ENCODE peak calls at places on chromosomes 5 and 9, in four cellular contexts. Z is COR-L47; Q is activated CD8-positive, alpha-beta memory T cell treated with anti-CD3 and anti-CD28 coated beads for 4 hours; F is NCI-H1048. I is an unnamed sample.

GRCh38 chr9:6049798-6050197 is 34.4 kb upstream of the RANBP6 start:
- DNase-seq in Q (no peak), F (no peak), Z (no peak), I (no peak)

GRCh38 chr9:117074782-117075510 is 339.9 kb downstream of the ASTN2 start:
- DNase-seq in F (no peak), Z (no peak), Q (no peak), I (no peak)

GRCh38 chr9:92736816-92737606 is 27.6 kb downstream of the BICD2 start:
- DNase-seq in Z (no peak), F (no peak), Q (no peak), I (peak; percentile 53)

GRCh38 chr9:109270971-109271900 is 49.6 kb downstream of the EPB41L4B start:
- DNase-seq in Z (no peak), Q (no peak), F (no peak), I (no peak)

GRCh38 chr5:56279979-56280378 is 46.8 kb upstream of the ANKRD55 start:
- DNase-seq in Q (no peak), Z (no peak), F (no peak), I (peak; percentile 20)

GRCh38 chr5:7053125-7053524 is 339.9 kb downstream of the TENT4A start:
- DNase-seq in Z (no peak), F (no peak), Q (no peak), I (no peak)

GRCh38 chr9:126692041-126692758 is 78.5 kb downstream of the LMX1B start:
- DNase-seq in F (no peak), Q (no peak), Z (no peak), I (no peak)

GRCh38 chr9:131552030-131552429 is 6.7 kb downstream of the PRRT1B start:
- DNase-seq in F (no peak), Z (no peak), Q (no peak), I (no peak)

GRCh38 chr5:41808294-41808693 is 61.9 kb downstream of the OXCT1 start:
- DNase-seq in Q (no peak), Z (no peak), F (no peak), I (no peak)

GRCh38 chr5:67581203-67581602 is 384.6 kb upstream of the CD180 start:
- DNase-seq in Q (no peak), F (no peak), Z (no peak), I (no peak)

GRCh38 chr5:96703384-96703910 is 41.3 kb downstream of the CAST start:
- DNase-seq in F (no peak), Q (no peak), Z (no peak), I (no peak)

GRCh38 chr5:65722575-65723424 is 795 bp downstream of the NLN start:
- DNase-seq in F (peak; percentile 10), Z (peak; percentile 65), Q (no peak), I (peak; percentile 20)

GRCh38 chr5:136033244-136033643 is 4.5 kb downstream of the TGFBI start:
- DNase-seq in Z (no peak), Q (no peak), F (no peak), I (no peak)

GRCh38 chr9:113219972-113220371 is 1.1 kb downstream of the FKBP15 start:
- DNase-seq in Z (no peak), F (no peak), Q (no peak), I (no peak)

GRCh38 chr5:157543825-157544622 is 31.6 kb downstream of the ADAM19 start:
- DNase-seq in Z (no peak), Q (no peak), F (no peak), I (no peak)

GRCh38 chr9:74681901-74682300 is 184.8 kb downstream of the RORB start:
- DNase-seq in F (no peak), Q (no peak), Z (no peak), I (no peak)

GRCh38 chr9:97923529-97924108 is 1.3 kb upstream of the TRMO start:
- DNase-seq in F (peak; percentile 24), Q (peak; percentile 43), Z (peak; percentile 86), I (peak; percentile 76)

GRCh38 chr9:132163457-132163875 is 1.6 kb downstream of the NTNG2 start:
- DNase-seq in F (no peak), Z (no peak), Q (no peak), I (no peak)

GRCh38 chr5:167816864-167817263 is 474.6 kb upstream of the WWC1 start:
- DNase-seq in Q (no peak), Z (no peak), F (no peak), I (no peak)

GRCh38 chr9:127130661-127131538 is 8.5 kb upstream of the ANGPTL2 start:
- DNase-seq in Z (no peak), Q (no peak), F (no peak), I (peak; percentile 17)

GRCh38 chr5:113495402-113495801 is 7.1 kb upstream of the MCC start:
- DNase-seq in F (no peak), Q (no peak), Z (no peak), I (no peak)

GRCh38 chr9:35481347-35481975 is 8.4 kb upstream of the RUSC2 start:
- DNase-seq in Z (peak; percentile 40), Q (no peak), F (no peak), I (peak; percentile 73)

GRCh38 chr9:111481885-111482636 is 2.1 kb downstream of the ECPAS start:
- DNase-seq in Z (peak; percentile 19), Q (no peak), F (no peak), I (no peak)

GRCh38 chr5:137342764-137343163 is 156.4 kb downstream of the SPOCK1 start:
- DNase-seq in F (no peak), Z (no peak), Q (no peak), I (no peak)